ENCODE peak calls at places on chromosomes 16 and 17, in seven cellular contexts. K, X, O, R, N, I and C are unnamed samples. For H3K4me1, the result is how much of the 10 kb centered on the place peaks cover.

GRCh38 chr16:71693168-71693567 is 31.3 kb downstream of the PHLPP2 start:
- DNase-seq in X (no peak), K (no peak), O (no peak), N (no peak), I (no peak), R (no peak), C (no peak)

GRCh38 chr16:23286131-23286532 is 16.0 kb upstream of the SCNN1B start:
- DNase-seq in K (no peak), O (no peak), I (no peak), X (no peak), N (no peak), R (no peak), C (no peak)

GRCh38 chr17:53837131-53837530 is 14.4 kb downstream of the KIF2B start:
- DNase-seq in N (no peak), I (no peak), X (no peak), R (no peak), K (no peak), O (no peak), C (no peak)

GRCh38 chr16:10510279-10510678 is 70.1 kb downstream of the EMP2 start:
- DNase-seq in N (no peak), K (no peak), O (no peak), X (no peak), I (no peak), R (no peak), C (no peak)

GRCh38 chr17:32529604-32530003 is 42.8 kb downstream of the CDK5R1 start:
- DNase-seq in R (no peak), K (no peak), N (no peak), X (no peak), I (no peak), O (no peak), C (no peak)

GRCh38 chr17:57444632-57445031 is 188.3 kb downstream of the MSI2 start:
- DNase-seq in O (no peak), K (no peak), I (no peak), R (no peak), X (no peak), N (peak), C (no peak)

GRCh38 chr17:44970136-44970737 is 2.1 kb upstream of the C1QL1 start:
- DNase-seq in O (no peak), R (peak), K (no peak), X (no peak), N (no peak), I (no peak), C (no peak)

GRCh38 chr17:49939318-49939717 is 29.7 kb upstream of the DLX4 start:
- DNase-seq in R (no peak), N (no peak), I (no peak), O (no peak), K (no peak), X (no peak), C (no peak)

GRCh38 chr17:42288985-42289862 is 926 bp downstream of the STAT5A start:
- DNase-seq in N (no peak), K (peak), X (no peak), O (no peak), I (peak), R (peak), C (peak)

GRCh38 chr16:87053016-87053982 is 263.9 kb downstream of the C16orf95 start:
- DNase-seq in X (no peak), I (no peak), R (no peak), K (no peak), N (no peak), O (no peak), C (no peak)

GRCh38 chr16:12305847-12306246 is 329.3 kb downstream of the SNX29 start:
- DNase-seq in R (no peak), I (no peak), K (no peak), O (no peak), X (no peak), N (no peak), C (no peak)

GRCh38 chr17:9239260-9239820 is 218.0 kb downstream of the NTN1 start:
- DNase-seq in I (no peak), K (no peak), X (no peak), O (no peak), R (peak), N (no peak), C (no peak)

GRCh38 chr17:67994827-67995567 is 1.3 kb downstream of the C17orf58 start:
- DNase-seq in I (no peak), K (no peak), N (peak), R (no peak), O (no peak), X (no peak), C (peak)

GRCh38 chr16:15953929-15954813 is 4.8 kb downstream of the ABCC1 start:
- DNase-seq in X (no peak), R (no peak), O (no peak), K (no peak), I (no peak), N (no peak), C (no peak)

GRCh38 chr16:56041556-56042140 is 149.6 kb upstream of the GNAO1 start:
- DNase-seq in K (peak), R (peak), X (peak), I (peak), O (no peak), N (peak), C (no peak)

GRCh38 chr16:29663020-29663828 is at the start of gene SPN:
- DNase-seq in K (peak), I (no peak), N (peak), R (peak), O (no peak), X (no peak), C (no peak)

GRCh38 chr17:35568561-35568960 is 7.9 kb upstream of the SLFN14 start:
- DNase-seq in X (no peak), I (no peak), K (no peak), R (peak), N (no peak), O (no peak), C (no peak)

GRCh38 chr17:52111182-52111581 is 47.3 kb downstream of the CA10 start:
- DNase-seq in K (no peak), I (no peak), R (no peak), O (no peak), X (no peak), N (no peak), C (no peak)

GRCh38 chr16:50679266-50679665 is 1.8 kb downstream of the SNX20 start:
- DNase-seq in X (no peak), I (peak), N (no peak), K (no peak), R (no peak), O (no peak), C (no peak)

GRCh38 chr17:40419559-40420331 is 2.0 kb upstream of the TOP2A start:
- DNase-seq in X (no peak), R (no peak), N (no peak), K (no peak), O (no peak), I (peak), C (no peak)

GRCh38 chr17:81918762-81919545 is 978 bp upstream of the SIRT7 start:
- DNase-seq in N (no peak), K (no peak), R (peak), O (no peak), X (no peak), I (no peak), C (no peak)

GRCh38 chr16:16038950-16039349 is 89.5 kb downstream of the ABCC1 start:
- DNase-seq in K (no peak), I (no peak), N (peak), O (no peak), R (no peak), X (no peak), C (no peak)

GRCh38 chr17:75151893-75152292 is 2.4 kb downstream of the JPT1 start:
- DNase-seq in R (no peak), I (no peak), K (no peak), O (no peak), X (no peak), N (peak), C (no peak)

GRCh38 chr17:81471804-81472456 is 40.7 kb downstream of the ACTG1 start:
- DNase-seq in O (peak), X (no peak), N (peak), R (peak), K (no peak), I (peak), C (no peak)

GRCh38 chr17:47291242-47291873 is 32.4 kb upstream of the EFCAB13 start:
- DNase-seq in K (no peak), O (no peak), X (no peak), I (no peak), N (no peak), R (no peak), C (no peak)

GRCh38 chr17:78304549-78305037 is 55.3 kb downstream of the SOCS3 start:
- DNase-seq in R (no peak), I (no peak), X (no peak), N (no peak), K (no peak), O (no peak), C (no peak)

GRCh38 chr16:57371494-57372371 is 557 bp upstream of the CX3CL1 start:
- DNase-seq in I (no peak), N (no peak), R (no peak), X (no peak), K (no peak), O (no peak), C (peak)

GRCh38 chr16:57118461-57119084 is 26.2 kb downstream of the CPNE2 start:
- DNase-seq in I (no peak), O (no peak), X (no peak), N (no peak), R (no peak), K (peak), C (no peak)

GRCh38 chr16:84647830-84648594 is at the start of gene KLHL36:
- DNase-seq in R (peak), I (peak), X (no peak), K (peak), O (no peak), N (peak), C (no peak)

GRCh38 chr17:60803059-60803458 is 125.4 kb downstream of the BCAS3 start:
- DNase-seq in I (no peak), O (no peak), N (no peak), R (no peak), X (no peak), K (no peak), C (no peak)

GRCh38 chr16:82700541-82701240 is 73.9 kb downstream of the CDH13 start:
- DNase-seq in X (no peak), I (no peak), R (no peak), K (no peak), N (no peak), O (no peak), C (no peak)

GRCh38 chr17:34000639-34001038 is 254.4 kb upstream of the CCL2 start:
- DNase-seq in R (no peak), N (no peak), I (no peak), X (no peak), O (no peak), K (no peak), C (no peak)

GRCh38 chr17:17844079-17844478 is 7.3 kb upstream of the SREBF1 start:
- DNase-seq in X (no peak), K (no peak), N (no peak), R (no peak), I (no peak), O (no peak), C (no peak)

GRCh38 chr17:42577140-42577531 is 393 bp downstream of the PSMC3IP start:
- DNase-seq in N (peak), X (no peak), O (no peak), R (no peak), I (peak), K (no peak), C (no peak)

GRCh38 chr16:62404857-62405611 is 368.8 kb upstream of the CDH8 start:
- DNase-seq in O (no peak), X (peak), R (no peak), I (no peak), K (no peak), N (no peak), C (no peak)

GRCh38 chr16:69318177-69318910 is 7.2 kb downstream of the VPS4A start:
- DNase-seq in X (no peak), O (no peak), R (no peak), N (no peak), K (no peak), I (peak), C (peak)

GRCh38 chr17:46192484-46193245 is 564 bp downstream of the KANSL1 start:
- DNase-seq in K (peak), X (no peak), R (peak), I (peak), N (peak), O (peak), C (no peak)

GRCh38 chr17:46191332-46192210 is 1.7 kb downstream of the KANSL1 start:
- DNase-seq in R (peak), N (peak), O (peak), K (no peak), I (no peak), X (no peak), C (no peak)

GRCh38 chr17:46193246-46193625 is at the start of gene KANSL1:
- DNase-seq in R (peak), N (peak), I (peak), X (peak), O (peak), K (peak), C (peak)

GRCh38 chr17:46190763-46191162 is 2.5 kb downstream of the KANSL1 start:
- DNase-seq in O (no peak), K (no peak), N (peak), R (no peak), X (no peak), I (no peak), C (no peak)

DNA sequence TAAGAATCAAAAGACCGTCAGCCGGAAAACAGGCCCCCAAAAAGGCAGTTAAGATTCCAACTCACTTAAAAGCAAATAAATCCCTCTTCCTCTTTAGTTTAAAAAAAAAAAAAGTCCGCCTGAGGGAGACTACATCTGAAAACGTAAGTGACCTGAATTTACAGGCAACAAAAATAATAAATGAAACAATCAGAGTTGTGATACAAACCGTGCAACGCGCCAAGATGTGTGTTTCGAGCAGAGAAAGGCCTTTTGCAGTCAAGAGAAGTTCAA is 1.1 kb downstream of the KANSL1 start:
- DNase-seq in R (no peak), I (no peak), O (no peak), N (no peak), X (no peak), K (no peak), C (no peak)
- H3K4me1 ChIP-seq in R (under half), I (under half), O (under half), N (half or more), X (under half), K (half or more), C (under half)

GRCh38 chr17:73139296-73139695 is 25.5 kb upstream of the SSTR2 start:
- DNase-seq in R (no peak), X (no peak), I (no peak), O (no peak), K (no peak), N (no peak), C (no peak)
- H3K4me1 ChIP-seq in R (under half), X (under half), I (under half), O (under half), K (under half), N (under half), C (under half)

DNA sequence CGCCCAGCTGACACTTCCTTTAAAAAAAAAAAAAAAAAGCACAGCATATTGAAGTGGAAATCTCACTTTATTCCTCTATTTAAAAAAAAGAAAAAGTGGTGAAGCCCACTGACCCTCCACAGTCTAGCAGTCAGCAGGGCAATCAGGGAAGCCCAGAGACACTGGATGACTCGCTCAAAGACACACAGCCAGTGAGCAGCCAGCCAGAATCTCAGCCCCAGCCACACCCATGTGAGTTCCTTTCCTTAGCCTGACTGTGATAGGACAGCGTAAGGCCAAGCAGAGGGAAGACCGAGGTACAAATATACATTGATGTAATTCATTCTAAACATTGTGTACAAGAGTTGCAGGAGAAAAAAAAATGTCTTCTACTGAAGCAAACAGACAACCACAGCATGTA is 22.5 kb downstream of the XPO6 start:
- DNase-seq in I (no peak), X (no peak), K (no peak), N (no peak), R (no peak), O (no peak), C (no peak)
- H3K4me1 ChIP-seq in I (under half), X (under half), K (half or more), N (under half), R (under half), O (under half), C (under half)

GRCh38 chr17:79714746-79715145 is 16.0 kb upstream of the ENPP7 start:
- DNase-seq in I (no peak), O (no peak), N (no peak), K (no peak), R (no peak), X (no peak), C (no peak)
- H3K4me1 ChIP-seq in I (under half), O (under half), N (under half), K (under half), R (under half), X (under half), C (under half)

GRCh38 chr16:89489731-89490385 is 503 bp downstream of the ANKRD11 start:
- DNase-seq in O (no peak), I (no peak), X (no peak), R (no peak), N (no peak), K (no peak), C (no peak)

GRCh38 chr16:89490386-89491237 is at the start of gene ANKRD11:
- DNase-seq in I (peak), X (peak), O (peak), N (peak), K (peak), R (peak), C (peak)

GRCh38 chr16:89493776-89494175 is 3.4 kb upstream of the ANKRD11 start:
- DNase-seq in I (no peak), R (no peak), X (no peak), O (no peak), K (no peak), N (no peak), C (no peak)

GRCh38 chr16:89491238-89491869 is 993 bp upstream of the ANKRD11 start:
- DNase-seq in X (no peak), K (no peak), O (no peak), N (peak), R (no peak), I (no peak), C (no peak)

DNA sequence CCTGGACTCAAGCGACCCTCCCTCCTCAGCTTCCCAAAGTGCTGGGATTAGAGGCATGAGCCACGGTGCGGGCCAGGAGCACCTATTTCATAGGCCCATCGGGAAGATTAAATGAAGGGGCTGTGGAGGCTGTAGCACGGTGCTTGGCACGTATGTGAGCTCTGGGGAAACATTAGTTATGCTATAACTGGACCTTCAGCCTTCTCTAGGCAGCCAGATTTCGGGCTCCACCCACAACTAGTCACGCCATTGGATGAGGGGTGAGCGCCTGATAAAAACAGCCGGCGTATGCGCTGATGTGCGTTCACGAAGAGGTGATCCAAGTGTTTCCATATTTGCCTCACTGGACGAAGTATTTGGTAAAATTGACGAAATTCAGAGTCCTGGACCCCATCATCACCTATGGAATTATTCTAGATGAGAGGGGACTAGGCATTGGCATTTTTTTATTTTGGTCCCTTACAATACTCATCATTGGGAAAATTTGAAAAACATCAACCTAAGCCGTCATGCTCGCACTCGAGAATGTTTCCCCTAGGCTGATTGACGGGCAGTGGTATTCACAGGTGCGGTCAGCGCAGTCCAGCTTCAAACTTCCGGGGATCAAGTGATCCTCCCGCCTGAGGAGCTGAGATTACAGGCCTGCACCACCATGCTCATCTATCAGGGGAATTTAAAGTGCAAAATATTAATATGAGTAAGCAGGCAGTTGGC is 1.8 kb upstream of the ANKRD11 start:
- DNase-seq in O (no peak), R (no peak), X (no peak), N (no peak), K (no peak), I (no peak), C (no peak)
- H3K4me1 ChIP-seq in O (under half), R (under half), X (under half), N (under half), K (under half), I (under half), C (under half)

GRCh38 chr17:59652119-59652518 is 32.4 kb downstream of the CLTC start:
- DNase-seq in O (no peak), K (no peak), X (no peak), N (no peak), R (no peak), I (no peak), C (no peak)
- H3K4me1 ChIP-seq in O (under half), K (under half), X (under half), N (under half), R (under half), I (under half), C (under half)

GRCh38 chr16:85991856-85992255 is 92.9 kb downstream of the IRF8 start:
- DNase-seq in X (no peak), I (no peak), N (no peak), R (no peak), K (no peak), O (no peak), C (no peak)

GRCh38 chr16:85992779-85993178 is 93.8 kb downstream of the IRF8 start:
- DNase-seq in O (no peak), N (no peak), R (no peak), K (no peak), X (no peak), I (no peak), C (no peak)

GRCh38 chr16:85995591-85996461 is 96.9 kb downstream of the IRF8 start:
- DNase-seq in R (no peak), I (no peak), K (no peak), O (no peak), N (peak), X (no peak), C (no peak)

GRCh38 chr16:85996843-85997242 is 97.9 kb downstream of the IRF8 start:
- DNase-seq in O (no peak), X (no peak), R (no peak), N (no peak), I (no peak), K (no peak), C (no peak)

GRCh38 chr16:85994492-85995433 is 95.8 kb downstream of the IRF8 start:
- DNase-seq in X (no peak), R (no peak), I (no peak), N (peak), K (no peak), O (no peak), C (no peak)
- H3K4me1 ChIP-seq in X (under half), R (under half), I (under half), N (half or more), K (under half), O (under half), C (under half)

DNA sequence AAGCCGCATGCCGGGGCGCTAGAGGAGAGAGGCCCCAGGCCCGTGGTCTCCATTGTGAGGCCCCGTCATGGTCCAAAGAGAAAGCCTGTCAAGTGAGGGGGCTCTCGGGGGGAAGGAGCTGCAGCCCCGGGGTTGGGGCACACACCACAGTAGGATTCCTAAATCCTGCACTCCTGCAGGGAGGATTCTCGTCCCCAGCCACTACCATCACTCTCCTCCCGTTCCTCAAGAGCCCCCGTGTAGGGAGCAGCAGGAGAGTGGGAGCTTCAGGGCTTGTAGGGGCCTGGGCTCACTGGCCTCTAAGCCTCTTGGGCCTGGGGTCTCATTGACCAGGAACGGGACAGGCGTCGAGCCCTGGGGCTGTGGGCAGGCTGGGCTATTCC is 811 bp downstream of the C16orf86 start:
- DNase-seq in I (no peak), K (no peak), R (no peak), O (no peak), N (no peak), X (no peak), C (no peak)
- H3K4me1 ChIP-seq in I (under half), K (under half), R (under half), O (under half), N (under half), X (under half), C (under half)